ENCODE peak calls at places on chromosomes 2 and 18, in nine cellular contexts. O is stimulated activated CD4-positive, alpha-beta T cell treated with anti-CD3 and anti-CD28 coated beads, TNF-alpha, amount 100 ng/mL, for 4 hours; W is germinal center; P is foreskin fibroblast; R is psoas muscle; D is effector memory CD4-positive, alpha-beta T cell; B is effector memory CD8-positive, alpha-beta T cell; N is activated naive CD4-positive, alpha-beta T cell; E is activated CD4-positive, CD25-positive, alpha-beta regulatory T cell treated with anti-CD3 and anti-CD28 coated beads, Interleukin-2, amount 50 U/mL, for 16 hours. T is an unnamed sample.

GRCh38 chr18:58896734-58897508 is 32.2 kb downstream of the ZNF532 start:
- DNase-seq in E (no peak), B (no peak), W (peak), D (no peak), N (no peak), P (no peak), R (no peak), O (no peak), T (no peak)

GRCh38 chr2:24893934-24894333 is 26.1 kb downstream of the ADCY3 start:
- DNase-seq in E (no peak), R (no peak), O (no peak), B (no peak), D (no peak), N (no peak), P (no peak), W (no peak), T (no peak)

GRCh38 chr2:238282861-238283738 is 5.3 kb downstream of the PER2 start:
- DNase-seq in O (no peak), P (no peak), N (no peak), B (no peak), W (no peak), E (no peak), R (peak), D (no peak), T (no peak)

GRCh38 chr2:19178175-19178574 is 180.2 kb downstream of the OSR1 start:
- DNase-seq in R (no peak), B (no peak), E (no peak), W (no peak), N (no peak), P (no peak), O (no peak), D (no peak), T (no peak)

GRCh38 chr2:197113221-197113831 is 186.8 kb upstream of the PGAP1 start:
- DNase-seq in E (no peak), O (no peak), W (peak), P (no peak), B (no peak), N (no peak), R (no peak), D (no peak), T (no peak)

GRCh38 chr2:135797497-135798274 is 39.3 kb downstream of the LCT start:
- DNase-seq in D (peak), O (peak), R (peak), N (peak), B (peak), E (peak), W (peak), P (peak), T (peak)

GRCh38 chr2:32825291-32825712 is 121.5 kb upstream of the LTBP1 start:
- DNase-seq in O (no peak), R (no peak), D (no peak), B (no peak), N (no peak), P (peak), E (no peak), W (no peak), T (no peak)

GRCh38 chr2:71423817-71424420 is 29.4 kb upstream of the DYSF start:
- DNase-seq in W (no peak), R (no peak), D (no peak), O (no peak), N (no peak), P (no peak), E (no peak), B (no peak), T (no peak)

GRCh38 chr2:25671622-25672021 is 1.8 kb downstream of the DTNB start:
- DNase-seq in N (no peak), E (no peak), W (no peak), O (no peak), R (no peak), P (no peak), D (no peak), B (no peak), T (no peak)

GRCh38 chr18:9321017-9321452 is 13.5 kb upstream of the TWSG1 start:
- DNase-seq in B (no peak), W (no peak), N (no peak), D (no peak), O (no peak), R (no peak), E (no peak), P (peak), T (no peak)

T was measured in T-helper 17 cell.